ENCODE peak calls at places on chromosome X, in six cellular contexts. One of them, this sample, is unnamed.
A peak's percentile ranks its signal among the peaks of the same experiment; 100 is the strongest.

GRCh38 chrX:16678689-16679088 is 28.7 kb downstream of the S100G start:
- DNase-seq in putamen: no peak
- DNase-seq in activated CD4-positive, alpha-beta T cell treated with anti-CD3 and anti-CD28 coated beads, Interleukin-2, amount 50 U/mL, for 1 hour: no peak
- DNase-seq in foreskin keratinocyte: no peak
- DNase-seq in T follicular helper cell: no peak
- DNase-seq in NAMALWA: no peak
- DNase-seq in this sample: no peak

GRCh38 chrX:9703406-9703805 is 62.2 kb downstream of the GPR143 start:
- DNase-seq in putamen: no peak
- DNase-seq in activated CD4-positive, alpha-beta T cell treated with anti-CD3 and anti-CD28 coated beads, Interleukin-2, amount 50 U/mL, for 1 hour: no peak
- DNase-seq in foreskin keratinocyte: no peak
- DNase-seq in T follicular helper cell: no peak
- DNase-seq in NAMALWA: no peak
- DNase-seq in this sample: no peak

GRCh38 chrX:148049441-148049840 is 68.3 kb downstream of the FMR1NB start:
- DNase-seq in putamen: no peak
- DNase-seq in activated CD4-positive, alpha-beta T cell treated with anti-CD3 and anti-CD28 coated beads, Interleukin-2, amount 50 U/mL, for 1 hour: no peak
- DNase-seq in foreskin keratinocyte: no peak
- DNase-seq in T follicular helper cell: no peak
- DNase-seq in NAMALWA: peak; percentile 66
- DNase-seq in this sample: no peak

GRCh38 chrX:131802836-131803626 is 220.1 kb upstream of the STK26 start:
- DNase-seq in putamen: no peak
- DNase-seq in activated CD4-positive, alpha-beta T cell treated with anti-CD3 and anti-CD28 coated beads, Interleukin-2, amount 50 U/mL, for 1 hour: peak; percentile 21
- DNase-seq in foreskin keratinocyte: no peak
- DNase-seq in T follicular helper cell: peak; percentile 80
- DNase-seq in NAMALWA: peak; percentile 40
- DNase-seq in this sample: peak; percentile 14

GRCh38 chrX:65926095-65927019 is 113.5 kb downstream of the VSIG4 start:
- DNase-seq in putamen: no peak
- DNase-seq in activated CD4-positive, alpha-beta T cell treated with anti-CD3 and anti-CD28 coated beads, Interleukin-2, amount 50 U/mL, for 1 hour: peak; percentile 7
- DNase-seq in foreskin keratinocyte: no peak
- DNase-seq in T follicular helper cell: peak; percentile 6
- DNase-seq in NAMALWA: peak; percentile 95
- DNase-seq in this sample: no peak

GRCh38 chrX:28278236-28278635 is 297.0 kb upstream of the DCAF8L1 start:
- DNase-seq in putamen: no peak
- DNase-seq in activated CD4-positive, alpha-beta T cell treated with anti-CD3 and anti-CD28 coated beads, Interleukin-2, amount 50 U/mL, for 1 hour: no peak
- DNase-seq in foreskin keratinocyte: no peak
- DNase-seq in T follicular helper cell: no peak
- DNase-seq in NAMALWA: no peak
- DNase-seq in this sample: no peak

GRCh38 chrX:119736206-119736764 is 22.1 kb upstream of the SOWAHD start:
- DNase-seq in putamen: no peak
- DNase-seq in activated CD4-positive, alpha-beta T cell treated with anti-CD3 and anti-CD28 coated beads, Interleukin-2, amount 50 U/mL, for 1 hour: no peak
- DNase-seq in foreskin keratinocyte: no peak
- DNase-seq in T follicular helper cell: no peak
- DNase-seq in NAMALWA: no peak
- DNase-seq in this sample: no peak

GRCh38 chrX:46376246-46376885 is 168.9 kb downstream of the ZNF674 start:
- DNase-seq in putamen: peak; percentile 26
- DNase-seq in activated CD4-positive, alpha-beta T cell treated with anti-CD3 and anti-CD28 coated beads, Interleukin-2, amount 50 U/mL, for 1 hour: peak; percentile 1
- DNase-seq in foreskin keratinocyte: peak; percentile 24
- DNase-seq in T follicular helper cell: no peak
- DNase-seq in NAMALWA: peak; percentile 38
- DNase-seq in this sample: no peak

GRCh38 chrX:151902813-151903591 is 9.7 kb upstream of the MAGEA4 start:
- DNase-seq in putamen: no peak
- DNase-seq in activated CD4-positive, alpha-beta T cell treated with anti-CD3 and anti-CD28 coated beads, Interleukin-2, amount 50 U/mL, for 1 hour: no peak
- DNase-seq in foreskin keratinocyte: peak; percentile 54
- DNase-seq in T follicular helper cell: no peak
- DNase-seq in NAMALWA: no peak
- DNase-seq in this sample: no peak

GRCh38 chrX:16466640-16467432 is 183.1 kb upstream of the S100G start:
- DNase-seq in putamen: no peak
- DNase-seq in activated CD4-positive, alpha-beta T cell treated with anti-CD3 and anti-CD28 coated beads, Interleukin-2, amount 50 U/mL, for 1 hour: no peak
- DNase-seq in foreskin keratinocyte: peak; percentile 67
- DNase-seq in T follicular helper cell: no peak
- DNase-seq in NAMALWA: no peak
- DNase-seq in this sample: no peak

GRCh38 chrX:33336783-33337182 is 125.4 kb upstream of the DMD start:
- DNase-seq in putamen: peak; percentile 30
- DNase-seq in activated CD4-positive, alpha-beta T cell treated with anti-CD3 and anti-CD28 coated beads, Interleukin-2, amount 50 U/mL, for 1 hour: no peak
- DNase-seq in foreskin keratinocyte: no peak
- DNase-seq in T follicular helper cell: no peak
- DNase-seq in NAMALWA: peak; percentile 58
- DNase-seq in this sample: no peak

GRCh38 chrX:130075768-130076167 is 34.5 kb downstream of the ELF4 start:
- DNase-seq in putamen: no peak
- DNase-seq in activated CD4-positive, alpha-beta T cell treated with anti-CD3 and anti-CD28 coated beads, Interleukin-2, amount 50 U/mL, for 1 hour: no peak
- DNase-seq in foreskin keratinocyte: no peak
- DNase-seq in T follicular helper cell: no peak
- DNase-seq in NAMALWA: no peak
- DNase-seq in this sample: no peak

GRCh38 chrX:74420194-74421035 is 878 bp upstream of the SLC16A2 start:
- DNase-seq in putamen: peak; percentile 70
- DNase-seq in activated CD4-positive, alpha-beta T cell treated with anti-CD3 and anti-CD28 coated beads, Interleukin-2, amount 50 U/mL, for 1 hour: no peak
- DNase-seq in foreskin keratinocyte: peak; percentile 19
- DNase-seq in T follicular helper cell: no peak
- DNase-seq in NAMALWA: no peak
- DNase-seq in this sample: no peak

GRCh38 chrX:110384490-110384889 is 25.8 kb downstream of the RTL9 start:
- DNase-seq in putamen: peak; percentile 3
- DNase-seq in activated CD4-positive, alpha-beta T cell treated with anti-CD3 and anti-CD28 coated beads, Interleukin-2, amount 50 U/mL, for 1 hour: no peak
- DNase-seq in foreskin keratinocyte: no peak
- DNase-seq in T follicular helper cell: no peak
- DNase-seq in NAMALWA: no peak
- DNase-seq in this sample: no peak

GRCh38 chrX:96685205-96686099 is 810 bp downstream of the DIAPH2 start:
- DNase-seq in putamen: peak; percentile 47
- DNase-seq in activated CD4-positive, alpha-beta T cell treated with anti-CD3 and anti-CD28 coated beads, Interleukin-2, amount 50 U/mL, for 1 hour: peak; percentile 16
- DNase-seq in foreskin keratinocyte: no peak
- DNase-seq in T follicular helper cell: no peak
- DNase-seq in NAMALWA: peak; percentile 60
- DNase-seq in this sample: no peak

GRCh38 chrX:29071525-29071924 is 484.3 kb downstream of the IL1RAPL1 start:
- DNase-seq in putamen: no peak
- DNase-seq in activated CD4-positive, alpha-beta T cell treated with anti-CD3 and anti-CD28 coated beads, Interleukin-2, amount 50 U/mL, for 1 hour: no peak
- DNase-seq in foreskin keratinocyte: no peak
- DNase-seq in T follicular helper cell: no peak
- DNase-seq in NAMALWA: no peak
- DNase-seq in this sample: no peak

GRCh38 chrX:69285401-69285871 is 120.2 kb upstream of the PJA1 start:
- DNase-seq in putamen: no peak
- DNase-seq in activated CD4-positive, alpha-beta T cell treated with anti-CD3 and anti-CD28 coated beads, Interleukin-2, amount 50 U/mL, for 1 hour: no peak
- DNase-seq in foreskin keratinocyte: no peak
- DNase-seq in T follicular helper cell: no peak
- DNase-seq in NAMALWA: no peak
- DNase-seq in this sample: no peak

GRCh38 chrX:38212246-38212645 is 8.4 kb downstream of the SRPX start:
- DNase-seq in putamen: no peak
- DNase-seq in activated CD4-positive, alpha-beta T cell treated with anti-CD3 and anti-CD28 coated beads, Interleukin-2, amount 50 U/mL, for 1 hour: no peak
- DNase-seq in foreskin keratinocyte: no peak
- DNase-seq in T follicular helper cell: no peak
- DNase-seq in NAMALWA: no peak
- DNase-seq in this sample: no peak